ENCODE peak calls at places on chromosomes 12 and 14, in nine cellular contexts. P is stimulated activated CD4-positive, alpha-beta T cell treated with anti-CD3 and anti-CD28 coated beads, Interleukin-4, amount 100 ng/mL, for 24 hours; U is iPS-NIHi11; Y is tibial artery; Z is Panc1; L is HCT116; O is foreskin melanocyte; F is NCI-H2081; E is posterior vena cava. W is an unnamed sample.

GRCh38 chr12:102631274-102631673 is 150.9 kb upstream of the IGF1 start:
- DNase-seq in L (no peak), P (no peak), F (no peak), E (no peak), Y (no peak), U (no peak), O (peak; percentile 11), Z (no peak), W (no peak)

GRCh38 chr12:95205685-95206084 is 11.6 kb downstream of the FGD6 start:
- DNase-seq in Z (no peak), F (no peak), L (no peak), E (no peak), Y (no peak), U (no peak), P (no peak), O (peak; percentile 32), W (no peak)

GRCh38 chr14:51511265-51511664 is 140.4 kb upstream of the FRMD6 start:
- DNase-seq in Y (no peak), F (no peak), Z (no peak), U (no peak), E (no peak), P (no peak), L (no peak), O (no peak), W (no peak)

GRCh38 chr14:74476107-74476506 is 17.0 kb downstream of the NPC2 start:
- DNase-seq in Y (no peak), F (no peak), O (no peak), Z (no peak), U (no peak), P (no peak), E (no peak), L (no peak), W (no peak)

GRCh38 chr14:63186453-63186852 is 17.8 kb upstream of the RHOJ start:
- DNase-seq in O (no peak), Z (no peak), P (no peak), E (no peak), L (no peak), U (no peak), F (no peak), Y (no peak), W (no peak)

GRCh38 chr14:36931796-36932195 is 240.6 kb downstream of the SLC25A21 start:
- DNase-seq in Z (no peak), F (no peak), Y (no peak), O (no peak), L (no peak), U (no peak), E (no peak), P (no peak), W (no peak)

GRCh38 chr12:46209165-46209564 is 59.7 kb downstream of the SLC38A1 start:
- DNase-seq in F (no peak), P (no peak), L (no peak), E (no peak), Y (no peak), Z (no peak), U (no peak), O (peak; percentile 58), W (peak; percentile 46)

GRCh38 chr12:45208604-45209487 is 7.0 kb upstream of the ANO6 start:
- DNase-seq in P (no peak), L (peak; percentile 52), F (no peak), U (no peak), Z (no peak), O (no peak), E (no peak), Y (no peak), W (no peak)

GRCh38 chr12:19912996-19913395 is 455.3 kb upstream of the PDE3A start:
- DNase-seq in F (peak; percentile 3), E (no peak), Z (no peak), Y (no peak), O (no peak), U (no peak), L (no peak), P (no peak), W (no peak)

GRCh38 chr12:75622492-75622891 is 111.1 kb upstream of the KRR1 start:
- DNase-seq in U (no peak), E (no peak), P (no peak), Z (no peak), O (no peak), Y (no peak), L (no peak), F (no peak), W (no peak)

GRCh38 chr14:51157012-51157411 is 62.1 kb upstream of the TRIM9 start:
- DNase-seq in L (peak; percentile 16), O (peak; percentile 38), F (peak; percentile 70), E (no peak), U (no peak), Z (peak; percentile 1), Y (no peak), P (no peak), W (no peak)

GRCh38 chr14:81435578-81436295 is 35.6 kb upstream of the STON2 start:
- DNase-seq in L (no peak), O (no peak), E (no peak), Z (no peak), U (peak; percentile 66), Y (peak; percentile 69), P (peak; percentile 10), F (peak; percentile 56), W (no peak)

GRCh38 chr14:68513838-68514610 is 278.8 kb downstream of the ZFP36L1 start:
- DNase-seq in L (no peak), U (no peak), P (no peak), F (no peak), O (no peak), Z (no peak), Y (no peak), E (no peak), W (no peak)

GRCh38 chr12:124397807-124398577 is 103.1 kb downstream of the RFLNA start:
- DNase-seq in Y (no peak), O (no peak), E (no peak), Z (no peak), P (no peak), U (no peak), L (no peak), F (peak; percentile 60), W (no peak)

GRCh38 chr14:29806124-29806517 is 121.5 kb downstream of the PRKD1 start:
- DNase-seq in Y (no peak), P (no peak), O (no peak), U (no peak), F (no peak), L (no peak), Z (no peak), E (no peak), W (no peak)

GRCh38 chr14:99055019-99055418 is 217.0 kb downstream of the BCL11B start:
- DNase-seq in F (no peak), Y (no peak), E (no peak), U (no peak), L (no peak), Z (no peak), P (no peak), O (no peak), W (no peak)

GRCh38 chr12:69906411-69907216 is 81.6 kb downstream of the MYRFL start:
- DNase-seq in U (no peak), Y (no peak), Z (no peak), E (no peak), P (no peak), F (no peak), O (no peak), L (no peak), W (no peak)

GRCh38 chr12:122968104-122968503 is 1.8 kb upstream of the ABCB9 start:
- DNase-seq in Y (no peak), E (no peak), P (no peak), F (no peak), O (no peak), U (no peak), L (no peak), Z (no peak), W (no peak)

GRCh38 chr12:59149995-59150642 is 229.8 kb upstream of the LRIG3 start:
- DNase-seq in U (peak; percentile 71), E (no peak), Z (peak; percentile 71), F (peak; percentile 90), L (peak; percentile 79), Y (no peak), O (peak; percentile 70), P (no peak), W (peak; percentile 52)

GRCh38 chr14:22268875-22269274 is 320.1 kb downstream of the DAD1 start:
- DNase-seq in Z (no peak), E (no peak), F (no peak), Y (no peak), O (no peak), P (no peak), U (no peak), L (no peak), W (no peak)

GRCh38 chr12:130347588-130347987 is 9.9 kb downstream of the PIWIL1 start:
- DNase-seq in O (no peak), P (no peak), Z (no peak), E (no peak), F (no peak), Y (no peak), U (no peak), L (no peak), W (no peak)

GRCh38 chr14:25237845-25238244 is 187.9 kb upstream of the STXBP6 start:
- DNase-seq in P (no peak), Z (no peak), Y (no peak), F (peak; percentile 53), L (no peak), U (peak; percentile 48), O (peak; percentile 26), E (no peak), W (no peak)

GRCh38 chr12:13181375-13182070 is 15.0 kb upstream of the EMP1 start:
- DNase-seq in E (no peak), L (no peak), P (no peak), U (no peak), O (no peak), F (no peak), Y (no peak), Z (no peak), W (no peak)

GRCh38 chr12:1800646-1801284 is 19.6 kb upstream of the LRTM2 start:
- DNase-seq in P (no peak), L (no peak), Y (peak; percentile 78), U (peak; percentile 52), O (no peak), F (no peak), Z (no peak), E (peak; percentile 85), W (no peak)

GRCh38 chr14:50668008-50668851 is at the start of gene SAV1:
- DNase-seq in L (peak; percentile 52), O (peak; percentile 66), U (peak; percentile 76), P (peak; percentile 59), Z (peak; percentile 25), Y (peak; percentile 91), F (peak; percentile 82), E (peak; percentile 93), W (peak; percentile 32)

GRCh38 chr12:51896236-51896635 is 8.3 kb downstream of the ANKRD33 start:
- DNase-seq in E (peak; percentile 52), Y (no peak), F (no peak), Z (no peak), L (no peak), U (no peak), O (no peak), P (no peak), W (no peak)

GRCh38 chr12:55847603-55848329 is 5.0 kb upstream of the MMP19 start:
- DNase-seq in O (peak; percentile 79), P (no peak), F (no peak), L (no peak), Y (peak; percentile 94), Z (no peak), E (peak; percentile 97), U (peak; percentile 58), W (peak; percentile 99)

GRCh38 chr12:1576410-1577240 is 17.8 kb downstream of the FBXL14 start:
- DNase-seq in O (no peak), P (no peak), E (no peak), U (no peak), L (no peak), Y (peak; percentile 72), F (no peak), Z (no peak), W (no peak)

GRCh38 chr14:94390372-94391086 is 2.1 kb upstream of the SERPINA1 start:
- DNase-seq in L (no peak), U (no peak), P (no peak), Z (no peak), E (peak; percentile 90), Y (no peak), F (no peak), O (no peak), W (no peak)

GRCh38 chr14:104783484-104784217 is 11.9 kb downstream of the AKT1 start:
- DNase-seq in Y (no peak), E (no peak), O (no peak), Z (no peak), U (no peak), F (no peak), P (no peak), L (no peak), W (no peak)

W was measured in AG09319.